ENCODE peak calls at places on chromosome 20, in seven cellular contexts. C is Caco-2, K is cardiac fibroblast, X is GM12878, E is AG04449, S is PC-9, N is sigmoid colon. Y is an unnamed sample.
A peak's percentile ranks its signal among the peaks of the same experiment; 100 is the strongest.

GRCh38 chr20:39795401-39796272 is 833.5 kb downstream of the DHX35 start:
- DNase-seq in C (no peak), K (no peak), X (no peak), E (no peak), S (no peak), N (no peak), Y (no peak)

GRCh38 chr20:61759286-61760065 is 306.2 kb downstream of the TAF4 start:
- DNase-seq in C (peak; percentile 31), K (no peak), X (no peak), E (no peak), S (no peak), N (peak; percentile 48), Y (no peak)

GRCh38 chr20:667351-668034 is 8.1 kb downstream of the SCRT2 start:
- DNase-seq in C (no peak), K (peak; percentile 45), X (no peak), E (no peak), S (peak; percentile 55), N (no peak), Y (no peak)

GRCh38 chr20:33650753-33651561 is 11.2 kb upstream of the C20orf144 start:
- DNase-seq in C (no peak), K (no peak), X (no peak), E (no peak), S (peak; percentile 82), N (peak; percentile 46), Y (no peak)

GRCh38 chr20:24747015-24747712 is 201.9 kb upstream of the CST7 start:
- DNase-seq in C (peak; percentile 21), K (no peak), X (no peak), E (no peak), S (no peak), N (no peak), Y (no peak)

GRCh38 chr20:5095931-5096330 is 23.8 kb downstream of the PCNA start:
- DNase-seq in C (no peak), K (no peak), X (no peak), E (no peak), S (no peak), N (no peak), Y (no peak)

GRCh38 chr20:37971561-37972127 is 61.6 kb downstream of the TTI1 start:
- DNase-seq in C (peak; percentile 28), K (no peak), X (no peak), E (no peak), S (no peak), N (no peak), Y (no peak)

GRCh38 chr20:41440882-41441281 is 74.3 kb upstream of the EMILIN3 start:
- DNase-seq in C (no peak), K (no peak), X (no peak), E (no peak), S (no peak), N (no peak), Y (no peak)

GRCh38 chr20:33291830-33292355 is 8.9 kb downstream of the BPIFB1 start:
- DNase-seq in C (peak; percentile 74), K (peak; percentile 16), X (no peak), E (no peak), S (peak; percentile 61), N (no peak), Y (no peak)

GRCh38 chr20:853406-853996 is 20.0 kb downstream of the FAM110A start:
- DNase-seq in C (no peak), K (no peak), X (no peak), E (no peak), S (no peak), N (no peak), Y (no peak)

GRCh38 chr20:17667445-17667844 is 14.6 kb downstream of the RRBP1 start:
- DNase-seq in C (no peak), K (no peak), X (no peak), E (no peak), S (no peak), N (no peak), Y (no peak)

GRCh38 chr20:6956056-6956455 is 188.6 kb downstream of the BMP2 start:
- DNase-seq in C (no peak), K (no peak), X (no peak), E (no peak), S (no peak), N (no peak), Y (no peak)

GRCh38 chr20:45971425-45971674 is 653 bp downstream of the ZNF335 start:
- DNase-seq in C (no peak), K (no peak), X (no peak), E (no peak), S (no peak), N (no peak), Y (no peak)

GRCh38 chr20:50260480-50261221 is 70.0 kb downstream of the CEBPB start:
- DNase-seq in C (no peak), K (no peak), X (no peak), E (no peak), S (peak; percentile 35), N (no peak), Y (no peak)

GRCh38 chr20:35146299-35146921 is 726 bp downstream of the EDEM2 start:
- DNase-seq in C (peak; percentile 78), K (no peak), X (no peak), E (no peak), S (no peak), N (no peak), Y (no peak)

GRCh38 chr20:8126979-8127378 is 5.1 kb upstream of the PLCB1 start:
- DNase-seq in C (no peak), K (no peak), X (no peak), E (no peak), S (no peak), N (no peak), Y (no peak)

GRCh38 chr20:16661738-16662137 is 68.1 kb upstream of the SNRPB2 start:
- DNase-seq in C (no peak), K (no peak), X (no peak), E (no peak), S (no peak), N (no peak), Y (no peak)

GRCh38 chr20:17818187-17818586 is 118.4 kb downstream of the BANF2 start:
- DNase-seq in C (no peak), K (no peak), X (no peak), E (no peak), S (no peak), N (peak; percentile 32), Y (no peak)

GRCh38 chr20:56003111-56003800 is 2.1 kb downstream of the CBLN4 start:
- DNase-seq in C (no peak), K (no peak), X (no peak), E (no peak), S (no peak), N (no peak), Y (no peak)

GRCh38 chr20:39016496-39016895 is 54.4 kb downstream of the DHX35 start:
- DNase-seq in C (no peak), K (no peak), X (no peak), E (no peak), S (peak; percentile 14), N (no peak), Y (no peak)

GRCh38 chr20:31523361-31524283 is 9.4 kb downstream of the HM13 start:
- DNase-seq in C (no peak), K (peak; percentile 49), X (no peak), E (no peak), S (no peak), N (no peak), Y (no peak)

GRCh38 chr20:19212524-19213502 is at the start of gene SLC24A3:
- DNase-seq in C (peak; percentile 72), K (peak; percentile 33), X (no peak), E (no peak), S (no peak), N (peak; percentile 93), Y (no peak)
- TF ChIP-seq CTCF in C (peak; percentile 67), K (peak; percentile 30), X (no peak), E (peak; percentile 38), S (no peak), N (peak; percentile 42), Y (peak; percentile 31)

GRCh38 chr20:1901704-1902103 is 6.5 kb downstream of the SIRPA start:
- DNase-seq in C (no peak), K (no peak), X (no peak), E (no peak), S (no peak), N (no peak), Y (no peak)

GRCh38 chr20:1898496-1899168 is 3.4 kb downstream of the SIRPA start:
- DNase-seq in C (no peak), K (no peak), X (no peak), E (no peak), S (no peak), N (no peak), Y (no peak)

GRCh38 chr20:1902188-1902587 is 7.0 kb downstream of the SIRPA start:
- DNase-seq in C (no peak), K (no peak), X (no peak), E (no peak), S (no peak), N (no peak), Y (no peak)

GRCh38 chr20:1899169-1899525 is 3.9 kb downstream of the SIRPA start:
- DNase-seq in C (no peak), K (no peak), X (no peak), E (no peak), S (no peak), N (no peak), Y (no peak)

GRCh38 chr20:1900321-1900791 is 5.1 kb downstream of the SIRPA start:
- DNase-seq in C (peak; percentile 81), K (peak; percentile 84), X (no peak), E (no peak), S (peak; percentile 27), N (peak; percentile 89), Y (peak; percentile 31)
- TF ChIP-seq CTCF in C (peak; percentile 92), K (peak; percentile 77), X (peak; percentile 61), E (peak; percentile 82), S (peak; percentile 60), N (no peak), Y (peak; percentile 80)

DNA sequence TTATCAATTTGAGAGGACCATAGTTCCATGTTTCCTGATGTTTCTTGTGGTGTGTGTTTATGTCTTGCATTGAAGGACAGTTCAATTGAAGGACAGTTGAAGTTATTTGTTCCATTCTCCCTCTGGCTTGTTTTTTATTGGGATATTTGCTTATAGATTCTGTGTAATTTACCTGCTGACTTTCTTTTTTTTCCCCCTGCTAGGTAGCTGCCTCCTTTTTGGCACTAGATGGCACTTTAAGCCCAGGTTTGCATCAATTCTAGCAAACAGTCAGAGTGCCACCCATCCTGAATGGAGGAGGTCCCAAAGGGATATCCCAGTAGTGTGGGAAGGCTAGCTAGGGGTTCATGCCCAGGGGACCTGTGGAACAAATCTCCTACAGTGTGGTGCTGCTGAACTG is 78.1 kb downstream of the CFAP61 start:
- DNase-seq in C (no peak), K (no peak), X (peak; percentile 1), E (no peak), S (no peak), N (no peak), Y (no peak)
- TF ChIP-seq CTCF in C (peak; percentile 16), K (no peak), X (peak; percentile 42), E (no peak), S (peak; percentile 59), N (no peak), Y (peak; percentile 29)

GRCh38 chr20:3698511-3699436 is 13.6 kb downstream of the SIGLEC1 start:
- DNase-seq in C (no peak), K (no peak), X (no peak), E (no peak), S (no peak), N (no peak), Y (no peak)

GRCh38 chr20:3694864-3695263 is 13.1 kb upstream of the ADAM33 start:
- DNase-seq in C (no peak), K (no peak), X (no peak), E (no peak), S (no peak), N (no peak), Y (no peak)

GRCh38 chr20:3696745-3697587 is 15.2 kb upstream of the ADAM33 start:
- DNase-seq in C (no peak), K (no peak), X (no peak), E (no peak), S (no peak), N (no peak), Y (no peak)

GRCh38 chr20:3697588-3698235 is 14.7 kb downstream of the SIGLEC1 start:
- DNase-seq in C (no peak), K (no peak), X (no peak), E (no peak), S (no peak), N (no peak), Y (no peak)

GRCh38 chr20:3696200-3696599 is 14.4 kb upstream of the ADAM33 start:
- DNase-seq in C (no peak), K (no peak), X (no peak), E (no peak), S (no peak), N (no peak), Y (no peak)
- TF ChIP-seq CTCF in C (no peak), K (peak; percentile 57), X (peak; percentile 42), E (peak; percentile 24), S (peak; percentile 62), N (no peak), Y (peak; percentile 57)